ENCODE peak calls at places on chromosomes 7 and 10, in ten cellular contexts. E, F, N, Z, L, V, U, A, C and K are unnamed samples.
A peak's percentile ranks its signal among the peaks of the same experiment; 100 is the strongest.

GRCh38 chr10:3538850-3539531 is 246.0 kb downstream of the KLF6 start:
- DNase-seq in E (peak; percentile 96), F (no peak), N (no peak), Z (no peak), L (peak; percentile 96), V (peak; percentile 84), U (peak; percentile 97), A (peak; percentile 64), C (peak; percentile 81), K (peak; percentile 84)

GRCh38 chr10:133128126-133129081 is 31.6 kb upstream of the KNDC1 start:
- DNase-seq in E (no peak), F (no peak), N (no peak), Z (no peak), L (no peak), V (peak; percentile 49), U (no peak), A (no peak), C (no peak), K (no peak)

GRCh38 chr7:40015790-40016296 is 65.8 kb downstream of the CDK13 start:
- DNase-seq in E (peak; percentile 66), F (no peak), N (no peak), Z (no peak), L (peak; percentile 11), V (no peak), U (peak; percentile 35), A (peak; percentile 23), C (peak; percentile 5), K (peak; percentile 15)

GRCh38 chr7:1920886-1921285 is 250.8 kb downstream of the ELFN1 start:
- DNase-seq in E (no peak), F (no peak), N (no peak), Z (peak; percentile 77), L (no peak), V (no peak), U (no peak), A (no peak), C (no peak), K (no peak)

GRCh38 chr10:76037531-76037930 is 606.1 kb downstream of the LRMDA start:
- DNase-seq in E (no peak), F (no peak), N (no peak), Z (no peak), L (no peak), V (no peak), U (no peak), A (no peak), C (no peak), K (no peak)

GRCh38 chr7:146138926-146139325 is 22.3 kb downstream of the CNTNAP2 start:
- DNase-seq in E (no peak), F (no peak), N (no peak), Z (no peak), L (no peak), V (no peak), U (no peak), A (no peak), C (no peak), K (no peak)

GRCh38 chr7:100602889-100603696 is 930 bp downstream of the PCOLCE start:
- DNase-seq in E (peak; percentile 90), F (peak; percentile 54), N (no peak), Z (peak; percentile 91), L (peak; percentile 43), V (peak; percentile 95), U (peak; percentile 82), A (no peak), C (peak; percentile 86), K (peak; percentile 80)

GRCh38 chr10:67520924-67521520 is 175.0 kb downstream of the CTNNA3 start:
- DNase-seq in E (peak; percentile 70), F (no peak), N (no peak), Z (peak; percentile 48), L (peak; percentile 53), V (no peak), U (peak; percentile 72), A (peak; percentile 94), C (peak; percentile 76), K (peak; percentile 27)

GRCh38 chr7:141915565-141915964 is 634 bp upstream of the OR9A4 start:
- DNase-seq in E (no peak), F (peak; percentile 73), N (no peak), Z (no peak), L (no peak), V (no peak), U (no peak), A (peak; percentile 49), C (peak; percentile 67), K (no peak)

GRCh38 chr10:31757374-31757773 is 171.3 kb downstream of the ARHGAP12 start:
- DNase-seq in E (no peak), F (no peak), N (no peak), Z (no peak), L (no peak), V (peak; percentile 84), U (no peak), A (no peak), C (peak; percentile 29), K (peak; percentile 70)

GRCh38 chr7:122643248-122643647 is 55.7 kb downstream of the RNF133 start:
- DNase-seq in E (no peak), F (no peak), N (no peak), Z (no peak), L (no peak), V (no peak), U (no peak), A (no peak), C (no peak), K (no peak)

GRCh38 chr10:95268438-95268837 is 22.4 kb downstream of the PDLIM1 start:
- DNase-seq in E (peak; percentile 97), F (peak; percentile 38), N (no peak), Z (no peak), L (peak; percentile 79), V (no peak), U (peak; percentile 60), A (no peak), C (peak; percentile 67), K (no peak)

GRCh38 chr7:22853674-22854157 is 31.1 kb upstream of the TOMM7 start:
- DNase-seq in E (peak; percentile 51), F (peak; percentile 15), N (no peak), Z (no peak), L (no peak), V (no peak), U (no peak), A (peak; percentile 34), C (no peak), K (no peak)

GRCh38 chr10:18906636-18907035 is 142.0 kb upstream of the MALRD1 start:
- DNase-seq in E (no peak), F (no peak), N (no peak), Z (no peak), L (no peak), V (no peak), U (peak; percentile 6), A (peak; percentile 37), C (no peak), K (no peak)

GRCh38 chr7:131027287-131027773 is 293.3 kb upstream of the KLF14 start:
- DNase-seq in E (peak; percentile 72), F (no peak), N (no peak), Z (peak; percentile 51), L (no peak), V (peak; percentile 75), U (peak; percentile 67), A (no peak), C (peak; percentile 38), K (peak; percentile 45)

GRCh38 chr7:93890464-93891068 is at the start of gene TFPI2:
- DNase-seq in E (peak; percentile 87), F (peak; percentile 54), N (no peak), Z (peak; percentile 71), L (peak; percentile 93), V (peak; percentile 69), U (peak; percentile 83), A (peak; percentile 87), C (peak; percentile 67), K (peak; percentile 60)

GRCh38 chr10:110444009-110444347 is 53.7 kb upstream of the DUSP5 start:
- DNase-seq in E (no peak), F (no peak), N (no peak), Z (no peak), L (no peak), V (no peak), U (no peak), A (no peak), C (no peak), K (no peak)

GRCh38 chr10:8054243-8054497 is 318 bp upstream of the GATA3 start:
- DNase-seq in E (peak; percentile 67), F (no peak), N (no peak), Z (no peak), L (no peak), V (no peak), U (no peak), A (peak; percentile 39), C (no peak), K (peak; percentile 42)

GRCh38 chr7:5594616-5595544 is 171.2 kb upstream of the TNRC18 start:
- DNase-seq in E (peak; percentile 46), F (no peak), N (no peak), Z (peak; percentile 92), L (peak; percentile 17), V (no peak), U (peak; percentile 38), A (peak; percentile 33), C (peak; percentile 62), K (no peak)

GRCh38 chr10:86169506-86170254 is 196.9 kb downstream of the GRID1 start:
- DNase-seq in E (no peak), F (no peak), N (no peak), Z (no peak), L (no peak), V (peak; percentile 39), U (no peak), A (no peak), C (no peak), K (no peak)
- H3K36me3 ChIP-seq in E (no peaks in the 10 kb centered on the region), F (no peaks in the 10 kb centered on the region), N (no peaks in the 10 kb centered on the region), Z (no peaks in the 10 kb centered on the region), L (no peaks in the 10 kb centered on the region), V (no peaks in the 10 kb centered on the region), U (no peaks in the 10 kb centered on the region), A (no peaks in the 10 kb centered on the region), C (no peaks in the 10 kb centered on the region), K (no peaks in the 10 kb centered on the region)

GRCh38 chr7:155513543-155514285 is 32.6 kb downstream of the CNPY1 start:
- DNase-seq in E (no peak), F (no peak), N (no peak), Z (no peak), L (no peak), V (no peak), U (no peak), A (no peak), C (no peak), K (no peak)
- H3K27me3 ChIP-seq in E (peaks cover 100% of the 10 kb centered on the region), F (peaks cover 18% of the 10 kb centered on the region), N (peaks cover 33% of the 10 kb centered on the region), Z (peaks cover 75% of the 10 kb centered on the region), L (peaks cover 28% of the 10 kb centered on the region), V (peaks cover 23% of the 10 kb centered on the region), U (peaks cover 30% of the 10 kb centered on the region), A (peaks cover 97% of the 10 kb centered on the region), C (peaks cover 95% of the 10 kb centered on the region), K (peaks cover 29% of the 10 kb centered on the region)

GRCh38 chr7:120254845-120255244 is 18.1 kb upstream of the KCND2 start:
- DNase-seq in E (no peak), F (no peak), N (no peak), Z (no peak), L (no peak), V (no peak), U (no peak), A (no peak), C (no peak), K (no peak)
- H3K4me3 ChIP-seq in E (no peak overlapping the region), F (no peak overlapping the region), N (no peak overlapping the region), Z (no peak overlapping the region), L (no peak overlapping the region), V (no peak overlapping the region), U (no peak overlapping the region), A (no peak overlapping the region), C (no peak overlapping the region), K (no peak overlapping the region)

DNA sequence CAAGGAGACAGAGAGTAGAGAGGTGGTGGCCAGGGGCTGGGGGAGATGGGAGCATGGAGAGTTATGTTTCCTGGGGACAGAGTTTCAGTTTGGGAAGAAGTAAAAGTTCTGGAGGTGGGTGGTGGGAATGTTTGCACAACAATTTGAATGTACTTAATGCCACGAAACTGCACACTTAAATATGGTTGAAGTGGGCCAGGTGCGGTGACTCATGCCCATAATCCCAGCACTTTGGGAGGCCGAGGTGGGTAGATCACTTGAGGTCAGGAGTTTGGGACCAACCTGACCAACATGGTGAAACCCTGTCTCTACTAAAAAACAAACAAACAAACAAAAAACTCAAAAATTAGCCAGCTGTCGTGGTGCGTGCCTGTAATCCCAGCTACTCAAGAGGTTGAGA is 137.2 kb downstream of the PFKFB3 start:
- DNase-seq in E (no peak), F (no peak), N (no peak), Z (no peak), L (no peak), V (no peak), U (no peak), A (no peak), C (no peak), K (no peak)
- H3K36me3 ChIP-seq in E (no peaks in the 10 kb centered on the region), F (no peaks in the 10 kb centered on the region), N (no peaks in the 10 kb centered on the region), Z (no peaks in the 10 kb centered on the region), L (no peaks in the 10 kb centered on the region), V (no peaks in the 10 kb centered on the region), U (no peaks in the 10 kb centered on the region), A (no peaks in the 10 kb centered on the region), C (no peaks in the 10 kb centered on the region), K (no peaks in the 10 kb centered on the region)